ENCODE peak calls at places on chromosomes 12 and 14, in four cellular contexts. One of them, this sample, is unnamed.
A peak's percentile ranks its signal among the peaks of the same experiment; 100 is the strongest.

GRCh38 chr12:68479832-68480291 is 130.8 kb upstream of the RAP1B start:
- DNase-seq in NCI-H1694 treated with DMSO at 0.1 percent for 48 hours: no peak
- DNase-seq in small intestine: no peak
- DNase-seq in NCI-H446 treated with DMSO at 0.1 percent for 48 hours: no peak
- DNase-seq in this sample: no peak

GRCh38 chr12:130139541-130139940 is 22.7 kb upstream of the FZD10 start:
- DNase-seq in NCI-H1694 treated with DMSO at 0.1 percent for 48 hours: no peak
- DNase-seq in NCI-H446 treated with DMSO at 0.1 percent for 48 hours: no peak
- DNase-seq in small intestine: no peak
- DNase-seq in this sample: no peak

GRCh38 chr14:105077649-105077995 is 12.4 kb upstream of the GPR132 start:
- DNase-seq in small intestine: no peak
- DNase-seq in NCI-H1694 treated with DMSO at 0.1 percent for 48 hours: no peak
- DNase-seq in NCI-H446 treated with DMSO at 0.1 percent for 48 hours: no peak
- DNase-seq in this sample: no peak

GRCh38 chr12:21453312-21453852 is 15.9 kb downstream of the PYROXD1 start:
- DNase-seq in NCI-H1694 treated with DMSO at 0.1 percent for 48 hours: no peak
- DNase-seq in small intestine: no peak
- DNase-seq in NCI-H446 treated with DMSO at 0.1 percent for 48 hours: no peak
- DNase-seq in this sample: no peak

GRCh38 chr14:52862652-52863338 is 71.4 kb upstream of the GNPNAT1 start:
- DNase-seq in NCI-H446 treated with DMSO at 0.1 percent for 48 hours: no peak
- DNase-seq in NCI-H1694 treated with DMSO at 0.1 percent for 48 hours: no peak
- DNase-seq in small intestine: no peak
- DNase-seq in this sample: no peak

GRCh38 chr12:75888398-75888797 is 143.2 kb downstream of the PHLDA1 start:
- DNase-seq in small intestine: no peak
- DNase-seq in NCI-H1694 treated with DMSO at 0.1 percent for 48 hours: no peak
- DNase-seq in NCI-H446 treated with DMSO at 0.1 percent for 48 hours: no peak
- DNase-seq in this sample: no peak

GRCh38 chr12:53700567-53700966 is 24.7 kb upstream of the ATP5MC2 start:
- DNase-seq in NCI-H446 treated with DMSO at 0.1 percent for 48 hours: no peak
- DNase-seq in small intestine: no peak
- DNase-seq in NCI-H1694 treated with DMSO at 0.1 percent for 48 hours: no peak
- DNase-seq in this sample: no peak

GRCh38 chr14:80403036-80403435 is 191.7 kb upstream of the DIO2 start:
- DNase-seq in NCI-H1694 treated with DMSO at 0.1 percent for 48 hours: no peak
- DNase-seq in small intestine: no peak
- DNase-seq in NCI-H446 treated with DMSO at 0.1 percent for 48 hours: no peak
- DNase-seq in this sample: no peak

GRCh38 chr12:68612245-68612644 is 1.5 kb downstream of the RAP1B start:
- DNase-seq in small intestine: peak; percentile 58
- DNase-seq in NCI-H1694 treated with DMSO at 0.1 percent for 48 hours: no peak
- DNase-seq in NCI-H446 treated with DMSO at 0.1 percent for 48 hours: no peak
- DNase-seq in this sample: no peak

GRCh38 chr12:20421338-20421890 is 53.1 kb downstream of the PDE3A start:
- DNase-seq in small intestine: peak; percentile 88
- DNase-seq in NCI-H446 treated with DMSO at 0.1 percent for 48 hours: no peak
- DNase-seq in NCI-H1694 treated with DMSO at 0.1 percent for 48 hours: no peak
- DNase-seq in this sample: no peak

GRCh38 chr14:20855652-20856291 is 35.4 kb upstream of the RNASE3 start:
- DNase-seq in small intestine: peak; percentile 77
- DNase-seq in NCI-H446 treated with DMSO at 0.1 percent for 48 hours: no peak
- DNase-seq in NCI-H1694 treated with DMSO at 0.1 percent for 48 hours: peak; percentile 47
- DNase-seq in this sample: no peak

GRCh38 chr14:85934123-85934885 is 404.4 kb downstream of the FLRT2 start:
- DNase-seq in small intestine: peak; percentile 63
- DNase-seq in NCI-H446 treated with DMSO at 0.1 percent for 48 hours: no peak
- DNase-seq in NCI-H1694 treated with DMSO at 0.1 percent for 48 hours: no peak
- DNase-seq in this sample: peak; percentile 44

GRCh38 chr14:63492391-63492790 is 50.8 kb downstream of the PPP2R5E start:
- DNase-seq in NCI-H1694 treated with DMSO at 0.1 percent for 48 hours: no peak
- DNase-seq in small intestine: no peak
- DNase-seq in NCI-H446 treated with DMSO at 0.1 percent for 48 hours: no peak
- DNase-seq in this sample: no peak

GRCh38 chr12:54028324-54029201 is at the start of gene HOXC6:
- DNase-seq in NCI-H1694 treated with DMSO at 0.1 percent for 48 hours: no peak
- DNase-seq in small intestine: peak; percentile 38
- DNase-seq in NCI-H446 treated with DMSO at 0.1 percent for 48 hours: peak; percentile 15
- DNase-seq in this sample: no peak

GRCh38 chr12:87344699-87345098 is 684.5 kb downstream of the C12orf50 start:
- DNase-seq in small intestine: no peak
- DNase-seq in NCI-H1694 treated with DMSO at 0.1 percent for 48 hours: no peak
- DNase-seq in NCI-H446 treated with DMSO at 0.1 percent for 48 hours: no peak
- DNase-seq in this sample: no peak

GRCh38 chr12:94157891-94158495 is 9.6 kb downstream of the PLXNC1 start:
- DNase-seq in NCI-H446 treated with DMSO at 0.1 percent for 48 hours: no peak
- DNase-seq in NCI-H1694 treated with DMSO at 0.1 percent for 48 hours: no peak
- DNase-seq in small intestine: no peak
- DNase-seq in this sample: no peak

GRCh38 chr12:50765325-50765911 is 1.5 kb downstream of the ATF1 start:
- DNase-seq in NCI-H1694 treated with DMSO at 0.1 percent for 48 hours: peak; percentile 19
- DNase-seq in NCI-H446 treated with DMSO at 0.1 percent for 48 hours: no peak
- DNase-seq in small intestine: peak; percentile 65
- DNase-seq in this sample: no peak

GRCh38 chr12:6167327-6168280 is 32.6 kb upstream of the CD9 start:
- DNase-seq in NCI-H446 treated with DMSO at 0.1 percent for 48 hours: no peak
- DNase-seq in NCI-H1694 treated with DMSO at 0.1 percent for 48 hours: no peak
- DNase-seq in small intestine: peak; percentile 80
- DNase-seq in this sample: peak; percentile 91

GRCh38 chr12:70415987-70416386 is 49.9 kb downstream of the KCNMB4 start:
- DNase-seq in small intestine: no peak
- DNase-seq in NCI-H1694 treated with DMSO at 0.1 percent for 48 hours: no peak
- DNase-seq in NCI-H446 treated with DMSO at 0.1 percent for 48 hours: no peak
- DNase-seq in this sample: no peak

GRCh38 chr12:77190022-77190421 is 124.7 kb upstream of the E2F7 start:
- DNase-seq in NCI-H1694 treated with DMSO at 0.1 percent for 48 hours: no peak
- DNase-seq in NCI-H446 treated with DMSO at 0.1 percent for 48 hours: no peak
- DNase-seq in small intestine: no peak
- DNase-seq in this sample: no peak

GRCh38 chr14:23364164-23364571 is 804 bp downstream of the EFS start:
- DNase-seq in NCI-H446 treated with DMSO at 0.1 percent for 48 hours: peak; percentile 56
- DNase-seq in small intestine: no peak
- DNase-seq in NCI-H1694 treated with DMSO at 0.1 percent for 48 hours: peak; percentile 48
- DNase-seq in this sample: peak; percentile 77

GRCh38 chr14:75299064-75299463 is 20.4 kb downstream of the FOS start:
- DNase-seq in NCI-H446 treated with DMSO at 0.1 percent for 48 hours: no peak
- DNase-seq in NCI-H1694 treated with DMSO at 0.1 percent for 48 hours: no peak
- DNase-seq in small intestine: no peak
- DNase-seq in this sample: no peak

GRCh38 chr14:74217672-74218448 is 21.4 kb upstream of the VSX2 start:
- DNase-seq in NCI-H1694 treated with DMSO at 0.1 percent for 48 hours: peak; percentile 82
- DNase-seq in NCI-H446 treated with DMSO at 0.1 percent for 48 hours: no peak
- DNase-seq in small intestine: peak; percentile 54
- DNase-seq in this sample: peak; percentile 93

GRCh38 chr12:103100226-103100866 is 142.9 kb downstream of the ASCL1 start:
- DNase-seq in NCI-H446 treated with DMSO at 0.1 percent for 48 hours: no peak
- DNase-seq in NCI-H1694 treated with DMSO at 0.1 percent for 48 hours: no peak
- DNase-seq in small intestine: no peak
- DNase-seq in this sample: no peak

GRCh38 chr14:68236525-68236924 is 416.9 kb downstream of the RAD51B start:
- DNase-seq in small intestine: no peak
- DNase-seq in NCI-H446 treated with DMSO at 0.1 percent for 48 hours: no peak
- DNase-seq in NCI-H1694 treated with DMSO at 0.1 percent for 48 hours: no peak
- DNase-seq in this sample: no peak

GRCh38 chr12:76820888-76821482 is 57.1 kb downstream of the ZDHHC17 start:
- DNase-seq in NCI-H446 treated with DMSO at 0.1 percent for 48 hours: peak; percentile 2
- DNase-seq in NCI-H1694 treated with DMSO at 0.1 percent for 48 hours: peak; percentile 2
- DNase-seq in small intestine: peak; percentile 33
- DNase-seq in this sample: no peak

GRCh38 chr12:80958162-80958561 is 20.4 kb upstream of the LIN7A start:
- DNase-seq in small intestine: no peak
- DNase-seq in NCI-H446 treated with DMSO at 0.1 percent for 48 hours: no peak
- DNase-seq in NCI-H1694 treated with DMSO at 0.1 percent for 48 hours: no peak
- DNase-seq in this sample: no peak

GRCh38 chr12:108091351-108091750 is 37.7 kb upstream of the WSCD2 start:
- DNase-seq in NCI-H446 treated with DMSO at 0.1 percent for 48 hours: no peak
- DNase-seq in small intestine: no peak
- DNase-seq in NCI-H1694 treated with DMSO at 0.1 percent for 48 hours: no peak
- DNase-seq in this sample: no peak

GRCh38 chr12:79441534-79441933 is 249.2 kb downstream of the PAWR start:
- DNase-seq in NCI-H1694 treated with DMSO at 0.1 percent for 48 hours: no peak
- DNase-seq in small intestine: no peak
- DNase-seq in NCI-H446 treated with DMSO at 0.1 percent for 48 hours: no peak
- DNase-seq in this sample: no peak

GRCh38 chr12:24470050-24470449 is 478.9 kb downstream of the BCAT1 start:
- DNase-seq in NCI-H446 treated with DMSO at 0.1 percent for 48 hours: no peak
- DNase-seq in NCI-H1694 treated with DMSO at 0.1 percent for 48 hours: no peak
- DNase-seq in small intestine: no peak
- DNase-seq in this sample: no peak

GRCh38 chr12:123092866-123093265 is 58.0 kb downstream of the PITPNM2 start:
- DNase-seq in NCI-H1694 treated with DMSO at 0.1 percent for 48 hours: no peak
- DNase-seq in NCI-H446 treated with DMSO at 0.1 percent for 48 hours: no peak
- DNase-seq in small intestine: no peak
- DNase-seq in this sample: no peak

GRCh38 chr14:51219473-51220448 is 20.3 kb upstream of the TMX1 start:
- DNase-seq in NCI-H1694 treated with DMSO at 0.1 percent for 48 hours: peak; percentile 70
- DNase-seq in NCI-H446 treated with DMSO at 0.1 percent for 48 hours: peak; percentile 7
- DNase-seq in small intestine: peak; percentile 6
- DNase-seq in this sample: no peak

GRCh38 chr14:64993263-64993662 is 6.6 kb downstream of the FNTB start:
- DNase-seq in NCI-H446 treated with DMSO at 0.1 percent for 48 hours: no peak
- DNase-seq in NCI-H1694 treated with DMSO at 0.1 percent for 48 hours: no peak
- DNase-seq in small intestine: no peak
- DNase-seq in this sample: no peak

This sample was measured in aorta.